ENCODE peak calls at places on chromosomes 12 and 14, in seven cellular contexts. Y, C, O, Z, F, A and L are unnamed samples.

GRCh38 chr12:51850081-51850932 is 1.8 kb upstream of the FIGNL2 start:
- DNase-seq in Y (no peak), C (no peak), O (no peak), Z (no peak), F (no peak), A (no peak), L (no peak)

GRCh38 chr14:105061428-105062047 is 3.7 kb downstream of the GPR132 start:
- DNase-seq in Y (no peak), C (no peak), O (no peak), Z (no peak), F (no peak), A (no peak), L (no peak)

GRCh38 chr12:104263580-104264358 is 39.8 kb upstream of the EID3 start:
- DNase-seq in Y (no peak), C (peak; percentile 47), O (no peak), Z (no peak), F (no peak), A (peak; percentile 76), L (no peak)

GRCh38 chr12:105225505-105225904 is 10.5 kb downstream of the APPL2 start:
- DNase-seq in Y (no peak), C (no peak), O (no peak), Z (no peak), F (no peak), A (no peak), L (no peak)

GRCh38 chr12:123126294-123127144 is 24.4 kb downstream of the PITPNM2 start:
- DNase-seq in Y (no peak), C (peak; percentile 87), O (no peak), Z (no peak), F (peak; percentile 94), A (peak; percentile 97), L (no peak)

GRCh38 chr12:82529954-82530353 is 156.8 kb upstream of the TMTC2 start:
- DNase-seq in Y (no peak), C (no peak), O (no peak), Z (no peak), F (no peak), A (no peak), L (no peak)

GRCh38 chr12:105253882-105254513 is 18.0 kb upstream of the APPL2 start:
- DNase-seq in Y (no peak), C (no peak), O (no peak), Z (no peak), F (peak; percentile 39), A (peak; percentile 65), L (no peak)

GRCh38 chr12:52162971-52163370 is 28.8 kb downstream of the KRT80 start:
- DNase-seq in Y (no peak), C (no peak), O (no peak), Z (no peak), F (no peak), A (no peak), L (no peak)

GRCh38 chr14:93832665-93833064 is 44.4 kb upstream of the PRIMA1 start:
- DNase-seq in Y (no peak), C (no peak), O (no peak), Z (peak; percentile 15), F (no peak), A (no peak), L (peak; percentile 82)

GRCh38 chr12:11797317-11797913 is 147.9 kb downstream of the ETV6 start:
- DNase-seq in Y (no peak), C (no peak), O (no peak), Z (no peak), F (no peak), A (peak; percentile 98), L (no peak)

GRCh38 chr12:47767197-47767724 is 5.8 kb upstream of the SLC48A1 start:
- DNase-seq in Y (peak; percentile 39), C (no peak), O (no peak), Z (peak; percentile 46), F (peak; percentile 48), A (no peak), L (peak; percentile 72)

GRCh38 chr12:80778005-80778541 is 61.4 kb downstream of the MYF5 start:
- DNase-seq in Y (no peak), C (peak; percentile 61), O (no peak), Z (peak; percentile 88), F (no peak), A (peak; percentile 96), L (peak; percentile 55)

GRCh38 chr14:104632781-104633180 is 28.2 kb upstream of the TMEM179 start:
- DNase-seq in Y (no peak), C (no peak), O (no peak), Z (no peak), F (no peak), A (no peak), L (no peak)

GRCh38 chr12:27185234-27186045 is 58.6 kb upstream of the STK38L start:
- DNase-seq in Y (no peak), C (no peak), O (no peak), Z (no peak), F (no peak), A (peak; percentile 87), L (no peak)